ENCODE peak calls at places on chromosomes 12 and 14, in six cellular contexts. R, O, S, C, I and D are unnamed samples.

GRCh38 chr14:104037903-104038302 is 47.6 kb upstream of the ASPG start:
- DNase-seq in R (no peak), O (no peak), S (no peak), C (no peak), I (no peak), D (no peak)

GRCh38 chr12:11765421-11765816 is 115.9 kb downstream of the ETV6 start:
- DNase-seq in R (no peak), O (no peak), S (no peak), C (no peak), I (no peak), D (peak)

GRCh38 chr12:85191-85666 is 18.7 kb downstream of the IQSEC3 start:
- DNase-seq in R (no peak), O (no peak), S (no peak), C (no peak), I (no peak), D (no peak)

GRCh38 chr12:242496-242895 is 20.1 kb downstream of the SLC6A13 start:
- DNase-seq in R (no peak), O (no peak), S (no peak), C (no peak), I (no peak), D (no peak)

GRCh38 chr12:32896438-32897275 is at the start of gene PKP2:
- DNase-seq in R (peak), O (peak), S (peak), C (peak), I (peak), D (no peak)

GRCh38 chr12:42807766-42808165 is 218.2 kb upstream of the PRICKLE1 start:
- DNase-seq in R (no peak), O (no peak), S (no peak), C (no peak), I (no peak), D (no peak)

GRCh38 chr12:56914256-56914655 is 20.0 kb downstream of the SDR9C7 start:
- DNase-seq in R (no peak), O (no peak), S (no peak), C (no peak), I (no peak), D (no peak)

GRCh38 chr12:20588057-20588456 is 107.1 kb upstream of the SLCO1C1 start:
- DNase-seq in R (no peak), O (no peak), S (peak), C (no peak), I (no peak), D (no peak)

GRCh38 chr14:73722581-73722980 is 8.4 kb upstream of the PNMA1 start:
- DNase-seq in R (no peak), O (no peak), S (no peak), C (no peak), I (no peak), D (no peak)

GRCh38 chr14:68816183-68816942 is 23.5 kb upstream of the ZFP36L1 start:
- DNase-seq in R (peak), O (peak), S (peak), C (peak), I (no peak), D (peak)

GRCh38 chr12:32906407-32907165 is 10.0 kb upstream of the PKP2 start:
- DNase-seq in R (no peak), O (no peak), S (no peak), C (peak), I (no peak), D (no peak)

GRCh38 chr12:98370976-98371375 is 144.4 kb upstream of the TMPO start:
- DNase-seq in R (no peak), O (no peak), S (no peak), C (no peak), I (no peak), D (no peak)

GRCh38 chr12:119178544-119179334 is at the start of gene HSPB8:
- DNase-seq in R (peak), O (peak), S (peak), C (peak), I (no peak), D (peak)

GRCh38 chr12:58249610-58250009 is 308.2 kb downstream of the ATP23 start:
- DNase-seq in R (no peak), O (no peak), S (no peak), C (no peak), I (no peak), D (no peak)

GRCh38 chr12:85092814-85093370 is 56.7 kb downstream of the LRRIQ1 start:
- DNase-seq in R (no peak), O (no peak), S (no peak), C (peak), I (no peak), D (no peak)

GRCh38 chr14:69610020-69610858 is 1.2 kb upstream of the SUSD6 start:
- DNase-seq in R (no peak), O (no peak), S (no peak), C (no peak), I (no peak), D (no peak)

GRCh38 chr12:83190631-83191390 is 504.1 kb downstream of the TMTC2 start:
- DNase-seq in R (no peak), O (no peak), S (no peak), C (no peak), I (no peak), D (no peak)

GRCh38 chr12:14984036-14984435 is 11.2 kb downstream of the PDE6H start:
- DNase-seq in R (no peak), O (no peak), S (no peak), C (no peak), I (no peak), D (no peak)

GRCh38 chr12:100608776-100609175 is 35.3 kb downstream of the GAS2L3 start:
- DNase-seq in R (no peak), O (no peak), S (no peak), C (no peak), I (no peak), D (no peak)

GRCh38 chr12:116954700-116955381 is 44.1 kb downstream of the FBXW8 start:
- DNase-seq in R (no peak), O (no peak), S (no peak), C (no peak), I (no peak), D (no peak)
- TF ChIP-seq USF2 in R (no peak), O (no peak), S (no peak), C (no peak), I (no peak), D (no peak)

DNA sequence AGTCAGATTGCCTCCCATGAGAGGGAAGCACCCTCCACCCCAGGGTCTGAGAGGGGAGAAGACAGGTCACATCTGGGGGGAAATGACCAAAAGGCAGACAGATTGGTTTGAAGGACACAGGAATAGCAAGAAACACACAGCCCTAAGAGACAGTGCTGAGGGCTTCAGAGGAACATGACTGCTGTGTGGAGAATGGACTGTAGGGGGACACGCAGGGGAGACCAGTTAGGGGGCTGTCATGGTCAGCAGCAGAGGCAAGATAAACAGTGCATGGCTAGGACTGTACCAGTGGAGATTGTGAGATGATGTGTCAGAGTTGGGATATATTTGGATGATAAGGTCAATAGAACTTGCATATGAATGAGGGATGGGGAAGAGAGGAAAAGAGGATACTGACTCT is 19.7 kb downstream of the SMUG1 start:
- DNase-seq in R (no peak), O (no peak), S (no peak), C (no peak), I (no peak), D (no peak)
- TF ChIP-seq CTCF in R (no peak), O (no peak), S (peak), C (no peak), I (peak), D (no peak)

GRCh38 chr12:120618954-120619615 is 21.3 kb upstream of the CABP1 start:
- DNase-seq in R (no peak), O (no peak), S (no peak), C (no peak), I (no peak), D (no peak)

GRCh38 chr12:120610560-120610959 is 29.4 kb upstream of the POP5 start:
- DNase-seq in R (no peak), O (no peak), S (no peak), C (no peak), I (no peak), D (no peak)

GRCh38 chr12:120620624-120621023 is 19.8 kb upstream of the CABP1 start:
- DNase-seq in R (no peak), O (no peak), S (no peak), C (no peak), I (no peak), D (no peak)

GRCh38 chr12:120614873-120615272 is 25.6 kb upstream of the CABP1 start:
- DNase-seq in R (no peak), O (no peak), S (no peak), C (no peak), I (no peak), D (no peak)
- TF ChIP-seq USF2 in R (no peak), O (no peak), S (no peak), C (no peak), I (no peak), D (no peak)

GRCh38 chr14:105531088-105531957 is 4.9 kb downstream of the TMEM121 start:
- DNase-seq in R (no peak), O (no peak), S (no peak), C (no peak), I (no peak), D (no peak)
- TF ChIP-seq CTCF in R (no peak), O (no peak), S (no peak), C (no peak), I (no peak), D (no peak)

GRCh38 chr14:81931828-81932227 is 398.2 kb upstream of the SEL1L start:
- DNase-seq in R (no peak), O (no peak), S (no peak), C (no peak), I (no peak), D (no peak)

GRCh38 chr14:81927069-81927468 is 393.4 kb upstream of the SEL1L start:
- DNase-seq in R (no peak), O (no peak), S (no peak), C (no peak), I (no peak), D (no peak)
- TF ChIP-seq USF2 in R (no peak), O (no peak), S (no peak), C (no peak), I (no peak), D (no peak)

GRCh38 chr14:100305446-100306255 is 593 bp downstream of the SLC25A29 start:
- DNase-seq in R (peak), O (peak), S (peak), C (no peak), I (no peak), D (no peak)
- TF ChIP-seq CTCF in R (no peak), O (no peak), S (no peak), C (no peak), I (no peak), D (no peak)

GRCh38 chr12:89418228-89418910 is 66.1 kb upstream of the DUSP6 start:
- DNase-seq in R (no peak), O (no peak), S (no peak), C (no peak), I (no peak), D (no peak)

GRCh38 chr12:89416049-89416792 is 63.9 kb upstream of the DUSP6 start:
- DNase-seq in R (no peak), O (no peak), S (no peak), C (no peak), I (no peak), D (no peak)

GRCh38 chr12:89414851-89415250 is 62.5 kb upstream of the DUSP6 start:
- DNase-seq in R (no peak), O (no peak), S (no peak), C (no peak), I (no peak), D (peak)

GRCh38 chr12:89414322-89414721 is 62.0 kb upstream of the DUSP6 start:
- DNase-seq in R (no peak), O (no peak), S (no peak), C (no peak), I (no peak), D (no peak)

GRCh38 chr12:89417246-89417977 is 65.1 kb upstream of the DUSP6 start:
- DNase-seq in R (no peak), O (no peak), S (no peak), C (no peak), I (no peak), D (peak)
- TF ChIP-seq USF2 in R (no peak), O (no peak), S (no peak), C (no peak), I (no peak), D (no peak)

GRCh38 chr12:92065018-92065499 is 80.6 kb downstream of the BTG1 start:
- DNase-seq in R (no peak), O (peak), S (no peak), C (peak), I (no peak), D (peak)
- TF ChIP-seq CTCF in R (no peak), O (no peak), S (no peak), C (no peak), I (no peak), D (no peak)